ENCODE peak calls at places on chromosomes 13 and 19, in five cellular contexts. One of them, this sample, is unnamed.

GRCh38 chr13:106277483-106278154 is 257.8 kb downstream of the EFNB2 start:
- DNase-seq in NB4: no peak
- DNase-seq in thyroid gland: no peak
- DNase-seq in gastrocnemius medialis: no peak
- DNase-seq in Panc1: no peak
- DNase-seq in this sample: no peak

GRCh38 chr19:7545904-7546303 is 10.4 kb downstream of the PNPLA6 start:
- DNase-seq in NB4: peak
- DNase-seq in thyroid gland: no peak
- DNase-seq in gastrocnemius medialis: no peak
- DNase-seq in Panc1: no peak
- DNase-seq in this sample: no peak

GRCh38 chr19:46748325-46749109 is 2.3 kb upstream of the STRN4 start:
- DNase-seq in NB4: peak
- DNase-seq in thyroid gland: peak
- DNase-seq in gastrocnemius medialis: no peak
- DNase-seq in Panc1: no peak
- DNase-seq in this sample: no peak

GRCh38 chr19:18856385-18857126 is 24.8 kb downstream of the UPF1 start:
- DNase-seq in NB4: peak
- DNase-seq in thyroid gland: no peak
- DNase-seq in gastrocnemius medialis: no peak
- DNase-seq in Panc1: no peak
- DNase-seq in this sample: no peak

GRCh38 chr19:52270266-52270885 is 989 bp downstream of the ZNF766 start:
- DNase-seq in NB4: peak
- DNase-seq in thyroid gland: peak
- DNase-seq in gastrocnemius medialis: no peak
- DNase-seq in Panc1: no peak
- DNase-seq in this sample: no peak

GRCh38 chr13:40993987-40994386 is 25.1 kb downstream of the ELF1 start:
- DNase-seq in NB4: no peak
- DNase-seq in thyroid gland: peak
- DNase-seq in gastrocnemius medialis: no peak
- DNase-seq in Panc1: no peak
- DNase-seq in this sample: no peak

GRCh38 chr19:15426485-15427349 is 7.9 kb upstream of the AKAP8L start:
- DNase-seq in NB4: no peak
- DNase-seq in thyroid gland: no peak
- DNase-seq in gastrocnemius medialis: no peak
- DNase-seq in Panc1: no peak
- DNase-seq in this sample: no peak

GRCh38 chr19:47158879-47159509 is 28.4 kb downstream of the SAE1 start:
- DNase-seq in NB4: no peak
- DNase-seq in thyroid gland: no peak
- DNase-seq in gastrocnemius medialis: no peak
- DNase-seq in Panc1: no peak
- DNase-seq in this sample: no peak

GRCh38 chr19:29831041-29831548 is 19.3 kb downstream of the CCNE1 start:
- DNase-seq in NB4: no peak
- DNase-seq in thyroid gland: no peak
- DNase-seq in gastrocnemius medialis: no peak
- DNase-seq in Panc1: no peak
- DNase-seq in this sample: no peak

GRCh38 chr13:105491345-105491744 is 1044.1 kb downstream of the EFNB2 start:
- DNase-seq in NB4: peak
- DNase-seq in thyroid gland: no peak
- DNase-seq in gastrocnemius medialis: no peak
- DNase-seq in Panc1: no peak
- DNase-seq in this sample: no peak

GRCh38 chr19:36605101-36605838 is at the start of gene ZNF382:
- DNase-seq in NB4: peak
- DNase-seq in thyroid gland: peak
- DNase-seq in gastrocnemius medialis: peak
- DNase-seq in Panc1: no peak
- DNase-seq in this sample: peak

GRCh38 chr19:35206379-35206778 is 22.2 kb downstream of the FAM187B start:
- DNase-seq in NB4: no peak
- DNase-seq in thyroid gland: no peak
- DNase-seq in gastrocnemius medialis: no peak
- DNase-seq in Panc1: no peak
- DNase-seq in this sample: peak

GRCh38 chr13:47211106-47211505 is 314.3 kb upstream of the HTR2A start:
- DNase-seq in NB4: no peak
- DNase-seq in thyroid gland: no peak
- DNase-seq in gastrocnemius medialis: no peak
- DNase-seq in Panc1: peak
- DNase-seq in this sample: no peak

GRCh38 chr13:108786578-108787100 is 157.2 kb downstream of the MYO16 start:
- DNase-seq in NB4: no peak
- DNase-seq in thyroid gland: no peak
- DNase-seq in gastrocnemius medialis: no peak
- DNase-seq in Panc1: no peak
- DNase-seq in this sample: no peak

GRCh38 chr13:82002693-82003092 is 1661.8 kb upstream of the SPRY2 start:
- DNase-seq in NB4: no peak
- DNase-seq in thyroid gland: no peak
- DNase-seq in gastrocnemius medialis: no peak
- DNase-seq in Panc1: no peak
- DNase-seq in this sample: no peak

GRCh38 chr19:38932425-38933179 is 1.9 kb downstream of the MRPS12 start:
- DNase-seq in NB4: peak
- DNase-seq in thyroid gland: no peak
- DNase-seq in gastrocnemius medialis: no peak
- DNase-seq in Panc1: no peak
- DNase-seq in this sample: peak

GRCh38 chr13:30045916-30046704 is 195.7 kb upstream of the UBL3 start:
- DNase-seq in NB4: peak
- DNase-seq in thyroid gland: no peak
- DNase-seq in gastrocnemius medialis: no peak
- DNase-seq in Panc1: no peak
- DNase-seq in this sample: no peak

GRCh38 chr19:44344255-44344654 is 12.2 kb downstream of the ZNF112 start:
- DNase-seq in NB4: no peak
- DNase-seq in thyroid gland: no peak
- DNase-seq in gastrocnemius medialis: no peak
- DNase-seq in Panc1: no peak
- DNase-seq in this sample: no peak

GRCh38 chr19:3087769-3088168 is 6.4 kb upstream of the GNA11 start:
- DNase-seq in NB4: no peak
- DNase-seq in thyroid gland: no peak
- DNase-seq in gastrocnemius medialis: no peak
- DNase-seq in Panc1: no peak
- DNase-seq in this sample: no peak

GRCh38 chr19:18663940-18664530 is 19.4 kb upstream of the CRTC1 start:
- DNase-seq in NB4: no peak
- DNase-seq in thyroid gland: no peak
- DNase-seq in gastrocnemius medialis: no peak
- DNase-seq in Panc1: no peak
- DNase-seq in this sample: no peak

GRCh38 chr19:29315566-29315965 is 102.6 kb upstream of the UQCRFS1 start:
- DNase-seq in NB4: no peak
- DNase-seq in thyroid gland: no peak
- DNase-seq in gastrocnemius medialis: no peak
- DNase-seq in Panc1: no peak
- DNase-seq in this sample: no peak

GRCh38 chr13:29474991-29475390 is 120.5 kb downstream of the SLC7A1 start:
- DNase-seq in NB4: no peak
- DNase-seq in thyroid gland: no peak
- DNase-seq in gastrocnemius medialis: no peak
- DNase-seq in Panc1: no peak
- DNase-seq in this sample: no peak

GRCh38 chr19:6632002-6632621 is 37.8 kb downstream of the TNFSF14 start:
- DNase-seq in NB4: peak
- DNase-seq in thyroid gland: peak
- DNase-seq in gastrocnemius medialis: peak
- DNase-seq in Panc1: no peak
- DNase-seq in this sample: peak

GRCh38 chr13:110957181-110957884 is 42.5 kb upstream of the ANKRD10 start:
- DNase-seq in NB4: no peak
- DNase-seq in thyroid gland: no peak
- DNase-seq in gastrocnemius medialis: no peak
- DNase-seq in Panc1: no peak
- DNase-seq in this sample: no peak
- TF ChIP-seq CTCF in NB4: peak
- TF ChIP-seq CTCF in thyroid gland: no peak
- TF ChIP-seq CTCF in gastrocnemius medialis: no peak
- TF ChIP-seq CTCF in Panc1: no peak
- TF ChIP-seq CTCF in this sample: peak

DNA sequence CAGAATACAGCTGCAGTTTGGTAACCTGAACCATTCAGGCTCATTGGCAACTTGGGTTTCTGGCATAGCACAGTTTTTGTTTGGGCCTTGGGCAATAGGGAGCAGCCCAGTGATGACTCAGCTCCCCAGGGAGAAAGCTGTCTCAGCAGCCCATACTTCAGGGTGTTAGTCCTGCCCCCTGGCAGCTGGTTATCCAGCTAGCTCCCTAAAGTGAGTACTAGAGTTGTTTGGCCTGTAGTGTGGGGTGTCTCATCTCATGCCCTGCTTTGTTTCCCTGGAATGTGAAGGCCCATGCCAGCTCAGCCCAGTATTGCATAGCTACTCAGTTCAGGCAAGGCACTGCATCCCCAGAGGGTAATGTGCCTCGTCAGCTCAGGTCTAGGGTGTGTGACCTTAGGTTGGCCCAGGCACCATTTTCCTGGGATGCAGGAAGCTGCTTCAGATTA is 18.2 kb upstream of the ZNF543 start:
- DNase-seq in NB4: peak
- DNase-seq in thyroid gland: peak
- DNase-seq in gastrocnemius medialis: peak
- DNase-seq in Panc1: no peak
- DNase-seq in this sample: no peak
- H3K4me3 ChIP-seq in NB4: no peak
- H3K4me3 ChIP-seq in thyroid gland: no peak
- H3K4me3 ChIP-seq in gastrocnemius medialis: no peak
- H3K4me3 ChIP-seq in Panc1: no peak
- H3K4me3 ChIP-seq in this sample: no peak

GRCh38 chr19:41206926-41207750 is 11.9 kb upstream of the AXL start:
- DNase-seq in NB4: no peak
- DNase-seq in thyroid gland: peak
- DNase-seq in gastrocnemius medialis: peak
- DNase-seq in Panc1: no peak
- DNase-seq in this sample: no peak

GRCh38 chr19:41206456-41206855 is 12.6 kb upstream of the AXL start:
- DNase-seq in NB4: no peak
- DNase-seq in thyroid gland: no peak
- DNase-seq in gastrocnemius medialis: no peak
- DNase-seq in Panc1: no peak
- DNase-seq in this sample: no peak

GRCh38 chr19:41203371-41203770 is 10.4 kb downstream of the CYP2S1 start:
- DNase-seq in NB4: no peak
- DNase-seq in thyroid gland: no peak
- DNase-seq in gastrocnemius medialis: no peak
- DNase-seq in Panc1: no peak
- DNase-seq in this sample: no peak

GRCh38 chr19:41205995-41206394 is 13.0 kb downstream of the CYP2S1 start:
- DNase-seq in NB4: no peak
- DNase-seq in thyroid gland: no peak
- DNase-seq in gastrocnemius medialis: no peak
- DNase-seq in Panc1: no peak
- DNase-seq in this sample: no peak
- TF ChIP-seq CTCF in NB4: no peak
- TF ChIP-seq CTCF in thyroid gland: no peak
- TF ChIP-seq CTCF in gastrocnemius medialis: no peak
- TF ChIP-seq CTCF in Panc1: no peak
- TF ChIP-seq CTCF in this sample: no peak

GRCh38 chr19:1151917-1152601 is 22.0 kb downstream of the SBNO2 start:
- DNase-seq in NB4: no peak
- DNase-seq in thyroid gland: no peak
- DNase-seq in gastrocnemius medialis: peak
- DNase-seq in Panc1: no peak
- DNase-seq in this sample: no peak
- H3K4me3 ChIP-seq in NB4: no peak
- H3K4me3 ChIP-seq in thyroid gland: no peak
- H3K4me3 ChIP-seq in gastrocnemius medialis: peak
- H3K4me3 ChIP-seq in Panc1: no peak
- H3K4me3 ChIP-seq in this sample: no peak

This sample was measured in GM12864.